ENCODE peak calls at places on chromosome 3, in five cellular contexts. One of them, this sample, is unnamed.
A peak's percentile ranks its signal among the peaks of the same experiment; 100 is the strongest.

GRCh38 chr3:160170409-160171370 is 54.5 kb upstream of the C3orf80 start:
- DNase-seq in GM12878: no peak
- DNase-seq in IMR-90: no peak
- DNase-seq in K562: no peak
- DNase-seq in SK-N-SH: no peak
- DNase-seq in this sample: no peak

GRCh38 chr3:13057641-13058040 is 15.6 kb downstream of the IQSEC1 start:
- DNase-seq in IMR-90: no peak
- DNase-seq in K562: no peak
- DNase-seq in GM12878: no peak
- DNase-seq in SK-N-SH: no peak
- DNase-seq in this sample: no peak

GRCh38 chr3:30518201-30518864 is 88.1 kb upstream of the TGFBR2 start:
- DNase-seq in IMR-90: peak; percentile 39
- DNase-seq in GM12878: no peak
- DNase-seq in K562: no peak
- DNase-seq in SK-N-SH: no peak
- DNase-seq in this sample: peak; percentile 8

GRCh38 chr3:11717768-11718581 is 74.3 kb upstream of the VGLL4 start:
- DNase-seq in IMR-90: peak; percentile 46
- DNase-seq in K562: no peak
- DNase-seq in SK-N-SH: no peak
- DNase-seq in GM12878: no peak
- DNase-seq in this sample: peak; percentile 40

GRCh38 chr3:173066044-173066679 is 74.9 kb downstream of the SPATA16 start:
- DNase-seq in SK-N-SH: peak; percentile 33
- DNase-seq in GM12878: no peak
- DNase-seq in IMR-90: peak; percentile 11
- DNase-seq in K562: no peak
- DNase-seq in this sample: no peak

GRCh38 chr3:145719118-145719517 is 441.9 kb downstream of the PLOD2 start:
- DNase-seq in GM12878: no peak
- DNase-seq in K562: no peak
- DNase-seq in IMR-90: no peak
- DNase-seq in SK-N-SH: no peak
- DNase-seq in this sample: no peak

GRCh38 chr3:10004960-10005564 is 18.4 kb upstream of the EMC3 start:
- DNase-seq in GM12878: no peak
- DNase-seq in SK-N-SH: no peak
- DNase-seq in K562: no peak
- DNase-seq in IMR-90: no peak
- DNase-seq in this sample: no peak

GRCh38 chr3:126129408-126129891 is 45.5 kb upstream of the SLC41A3 start:
- DNase-seq in SK-N-SH: peak; percentile 29
- DNase-seq in GM12878: no peak
- DNase-seq in K562: no peak
- DNase-seq in IMR-90: peak; percentile 9
- DNase-seq in this sample: no peak

GRCh38 chr3:165728924-165729323 is 108.3 kb downstream of the BCHE start:
- DNase-seq in IMR-90: no peak
- DNase-seq in SK-N-SH: no peak
- DNase-seq in GM12878: no peak
- DNase-seq in K562: no peak
- DNase-seq in this sample: no peak

GRCh38 chr3:99700637-99701268 is 62.4 kb downstream of the COL8A1 start:
- DNase-seq in K562: no peak
- DNase-seq in SK-N-SH: no peak
- DNase-seq in IMR-90: peak; percentile 80
- DNase-seq in GM12878: no peak
- DNase-seq in this sample: no peak

GRCh38 chr3:145942052-145942451 is 218.9 kb downstream of the PLOD2 start:
- DNase-seq in IMR-90: no peak
- DNase-seq in K562: no peak
- DNase-seq in GM12878: no peak
- DNase-seq in SK-N-SH: no peak
- DNase-seq in this sample: no peak

GRCh38 chr3:38579551-38580449 is 69.7 kb downstream of the SCN5A start:
- DNase-seq in SK-N-SH: peak; percentile 52
- DNase-seq in K562: no peak
- DNase-seq in IMR-90: peak; percentile 42
- DNase-seq in GM12878: peak; percentile 28
- DNase-seq in this sample: no peak

GRCh38 chr3:8903191-8903590 is 60.1 kb downstream of the RAD18 start:
- DNase-seq in IMR-90: peak; percentile 55
- DNase-seq in K562: no peak
- DNase-seq in SK-N-SH: no peak
- DNase-seq in GM12878: no peak
- DNase-seq in this sample: no peak

GRCh38 chr3:183967693-183968092 is 50.0 kb downstream of the ABCC5 start:
- DNase-seq in IMR-90: no peak
- DNase-seq in K562: no peak
- DNase-seq in GM12878: no peak
- DNase-seq in SK-N-SH: no peak
- DNase-seq in this sample: no peak

GRCh38 chr3:129599607-129600006 is 6.9 kb downstream of the PLXND1 start:
- DNase-seq in K562: peak; percentile 76
- DNase-seq in SK-N-SH: no peak
- DNase-seq in IMR-90: peak; percentile 82
- DNase-seq in GM12878: no peak
- DNase-seq in this sample: peak; percentile 47

GRCh38 chr3:10419637-10420232 is 85.7 kb downstream of the ATP2B2 start:
- DNase-seq in K562: peak; percentile 55
- DNase-seq in GM12878: no peak
- DNase-seq in IMR-90: peak; percentile 8
- DNase-seq in SK-N-SH: no peak
- DNase-seq in this sample: no peak

GRCh38 chr3:133964547-133964946 is 65.2 kb downstream of the SLCO2A1 start:
- DNase-seq in K562: no peak
- DNase-seq in SK-N-SH: no peak
- DNase-seq in GM12878: no peak
- DNase-seq in IMR-90: no peak
- DNase-seq in this sample: peak; percentile 28

GRCh38 chr3:193114431-193115340 is 126.3 kb upstream of the PLAAT1 start:
- DNase-seq in IMR-90: no peak
- DNase-seq in K562: no peak
- DNase-seq in SK-N-SH: no peak
- DNase-seq in GM12878: no peak
- DNase-seq in this sample: no peak

GRCh38 chr3:44913868-44914468 is 39.6 kb downstream of the TGM4 start:
- DNase-seq in GM12878: no peak
- DNase-seq in IMR-90: peak; percentile 69
- DNase-seq in K562: peak; percentile 81
- DNase-seq in SK-N-SH: peak; percentile 74
- DNase-seq in this sample: peak; percentile 43

GRCh38 chr3:16668776-16669545 is 63.7 kb upstream of the DAZL start:
- DNase-seq in K562: no peak
- DNase-seq in SK-N-SH: peak; percentile 7
- DNase-seq in IMR-90: no peak
- DNase-seq in GM12878: no peak
- DNase-seq in this sample: no peak

GRCh38 chr3:169886671-169887070 is 16.9 kb upstream of the LRRC31 start:
- DNase-seq in GM12878: no peak
- DNase-seq in SK-N-SH: peak; percentile 11
- DNase-seq in K562: no peak
- DNase-seq in IMR-90: peak; percentile 35
- DNase-seq in this sample: no peak

GRCh38 chr3:178084938-178085816 is 451.1 kb upstream of the KCNMB2 start:
- DNase-seq in K562: no peak
- DNase-seq in GM12878: no peak
- DNase-seq in IMR-90: peak; percentile 83
- DNase-seq in SK-N-SH: peak; percentile 70
- DNase-seq in this sample: no peak

GRCh38 chr3:76024640-76025039 is 239.3 kb upstream of the ZNF717 start:
- DNase-seq in GM12878: no peak
- DNase-seq in SK-N-SH: peak; percentile 10
- DNase-seq in K562: no peak
- DNase-seq in IMR-90: peak; percentile 59
- DNase-seq in this sample: peak; percentile 5

GRCh38 chr3:53269888-53270880 is 14.4 kb upstream of the TKT start:
- DNase-seq in SK-N-SH: peak; percentile 58
- DNase-seq in IMR-90: peak; percentile 98
- DNase-seq in GM12878: peak; percentile 30
- DNase-seq in K562: peak; percentile 79
- DNase-seq in this sample: peak; percentile 100

GRCh38 chr3:164406281-164406680 is 672.0 kb downstream of the SI start:
- DNase-seq in SK-N-SH: no peak
- DNase-seq in IMR-90: no peak
- DNase-seq in K562: no peak
- DNase-seq in GM12878: no peak
- DNase-seq in this sample: no peak

GRCh38 chr3:121462565-121462964 is 83.2 kb downstream of the POLQ start:
- DNase-seq in K562: no peak
- DNase-seq in SK-N-SH: no peak
- DNase-seq in IMR-90: no peak
- DNase-seq in GM12878: no peak
- DNase-seq in this sample: no peak

GRCh38 chr3:128770387-128770786 is 44.4 kb downstream of the RAB7A start:
- DNase-seq in GM12878: no peak
- DNase-seq in SK-N-SH: no peak
- DNase-seq in IMR-90: no peak
- DNase-seq in K562: no peak
- DNase-seq in this sample: no peak

DNA sequence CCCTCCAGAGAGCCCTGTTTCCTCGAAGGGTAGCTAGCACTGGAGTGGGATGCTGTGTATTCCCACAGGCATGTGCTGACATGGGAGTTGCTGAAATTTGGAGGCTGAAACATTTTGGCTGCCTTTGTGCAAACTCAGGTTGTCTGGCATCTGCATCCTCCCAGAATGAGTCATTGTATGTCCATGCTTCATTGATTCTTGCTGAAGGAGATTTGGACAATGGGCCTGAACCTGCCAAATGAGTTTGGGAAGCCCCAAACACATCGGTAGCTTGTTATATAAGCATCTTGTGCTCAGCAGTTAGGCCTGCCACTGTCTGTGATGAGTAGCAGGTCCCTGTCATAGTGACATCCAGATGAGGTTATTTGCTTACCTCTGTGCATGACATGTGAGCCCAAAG is 160.0 kb downstream of the IL5RA start:
- DNase-seq in GM12878: no peak
- DNase-seq in IMR-90: no peak
- DNase-seq in K562: no peak
- DNase-seq in SK-N-SH: no peak
- DNase-seq in this sample: no peak
- TF ChIP-seq RCOR1 in GM12878: no peak
- TF ChIP-seq RCOR1 in IMR-90: no peak
- TF ChIP-seq RCOR1 in K562: no peak
- TF ChIP-seq RCOR1 in SK-N-SH: no peak
- TF ChIP-seq RCOR1 in this sample: no peak

GRCh38 chr3:152405915-152406802 is 137.4 kb downstream of the MBNL1 start:
- DNase-seq in IMR-90: peak; percentile 87
- DNase-seq in SK-N-SH: no peak
- DNase-seq in K562: no peak
- DNase-seq in GM12878: no peak
- DNase-seq in this sample: peak; percentile 53
- TF ChIP-seq RCOR1 in IMR-90: no peak
- TF ChIP-seq RCOR1 in SK-N-SH: no peak
- TF ChIP-seq RCOR1 in K562: no peak
- TF ChIP-seq RCOR1 in GM12878: no peak
- TF ChIP-seq RCOR1 in this sample: no peak

DNA sequence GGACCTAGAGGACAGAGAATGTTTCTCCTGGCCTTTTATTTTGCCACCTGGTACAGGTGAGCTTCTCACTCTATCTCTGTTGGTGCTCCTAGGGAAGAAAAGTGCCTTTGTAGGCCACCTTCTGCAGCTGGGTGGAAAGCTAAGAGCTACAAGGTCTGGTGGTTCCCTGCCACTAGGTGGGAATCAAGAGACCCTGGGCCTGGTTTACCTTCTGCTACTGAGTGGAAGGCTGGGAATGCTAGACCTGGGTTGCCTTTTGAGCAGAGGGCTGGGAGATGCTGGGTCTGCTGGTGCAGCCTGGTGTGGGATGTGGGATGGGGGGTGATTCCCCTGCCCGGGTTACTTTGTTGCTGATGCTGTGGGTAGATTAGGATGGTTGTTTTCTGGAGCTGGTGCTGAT is 72.6 kb downstream of the EBLN2 start:
- DNase-seq in SK-N-SH: no peak
- DNase-seq in K562: no peak
- DNase-seq in IMR-90: no peak
- DNase-seq in GM12878: no peak
- DNase-seq in this sample: no peak
- TF ChIP-seq RCOR1 in SK-N-SH: no peak
- TF ChIP-seq RCOR1 in K562: no peak
- TF ChIP-seq RCOR1 in IMR-90: no peak
- TF ChIP-seq RCOR1 in GM12878: no peak
- TF ChIP-seq RCOR1 in this sample: no peak

GRCh38 chr3:142857056-142857455 is 31.8 kb downstream of the PCOLCE2 start:
- DNase-seq in GM12878: no peak
- DNase-seq in SK-N-SH: peak; percentile 65
- DNase-seq in K562: no peak
- DNase-seq in IMR-90: no peak
- DNase-seq in this sample: peak; percentile 80
- TF ChIP-seq RCOR1 in GM12878: no peak
- TF ChIP-seq RCOR1 in SK-N-SH: no peak
- TF ChIP-seq RCOR1 in K562: no peak
- TF ChIP-seq RCOR1 in IMR-90: no peak
- TF ChIP-seq RCOR1 in this sample: no peak

GRCh38 chr3:139848660-139849059 is 86.3 kb upstream of the CLSTN2 start:
- DNase-seq in K562: no peak
- DNase-seq in SK-N-SH: no peak
- DNase-seq in IMR-90: no peak
- DNase-seq in GM12878: no peak
- DNase-seq in this sample: no peak

GRCh38 chr3:139846729-139847128 is 88.3 kb upstream of the CLSTN2 start:
- DNase-seq in SK-N-SH: no peak
- DNase-seq in GM12878: no peak
- DNase-seq in IMR-90: no peak
- DNase-seq in K562: no peak
- DNase-seq in this sample: no peak
- TF ChIP-seq RCOR1 in SK-N-SH: no peak
- TF ChIP-seq RCOR1 in GM12878: no peak
- TF ChIP-seq RCOR1 in IMR-90: no peak
- TF ChIP-seq RCOR1 in K562: no peak
- TF ChIP-seq RCOR1 in this sample: no peak

DNA sequence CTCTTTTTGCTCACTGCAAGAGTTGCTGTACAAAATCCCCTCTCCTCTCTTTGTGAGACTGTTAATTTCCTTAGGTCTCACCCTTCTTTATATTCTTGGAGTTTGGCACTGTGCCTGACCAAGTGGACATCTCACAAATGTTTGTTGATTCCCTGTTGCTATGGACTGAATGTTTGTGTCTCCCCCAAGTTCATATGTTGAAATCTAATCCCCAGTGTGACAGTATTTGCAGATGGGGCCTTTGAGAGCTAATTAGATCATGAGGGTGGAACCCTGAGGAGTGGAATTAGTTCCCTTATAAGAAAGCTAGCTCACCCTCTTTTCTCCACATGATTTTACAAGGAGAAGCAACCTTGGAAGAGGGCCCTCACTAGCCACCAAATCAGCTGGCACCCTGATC is 65.4 kb upstream of the NPHP3 start:
- DNase-seq in IMR-90: no peak
- DNase-seq in SK-N-SH: no peak
- DNase-seq in GM12878: no peak
- DNase-seq in K562: no peak
- DNase-seq in this sample: no peak
- TF ChIP-seq RCOR1 in IMR-90: no peak
- TF ChIP-seq RCOR1 in SK-N-SH: no peak
- TF ChIP-seq RCOR1 in GM12878: no peak
- TF ChIP-seq RCOR1 in K562: no peak
- TF ChIP-seq RCOR1 in this sample: no peak